ENCODE peak calls at places on chromosomes 6 and 20, in nine cellular contexts. Z, P, M, O, K, X, N, Q and C are unnamed samples.

GRCh38 chr6:157873735-157874344 is 50.8 kb downstream of the SNX9 start:
- DNase-seq in Z (peak; percentile 73), P (peak; percentile 73), M (peak; percentile 40), O (peak; percentile 25), K (peak; percentile 79), X (no peak), N (peak; percentile 63), Q (peak; percentile 48), C (peak; percentile 58)

GRCh38 chr6:55882731-55883595 is 7.6 kb upstream of the BMP5 start:
- DNase-seq in Z (no peak), P (peak; percentile 83), M (peak; percentile 46), O (no peak), K (peak; percentile 63), X (peak; percentile 59), N (peak; percentile 59), Q (peak; percentile 80), C (peak; percentile 71)

GRCh38 chr6:139708342-139709199 is 334.1 kb upstream of the CITED2 start:
- DNase-seq in Z (no peak), P (peak; percentile 82), M (peak; percentile 67), O (no peak), K (peak; percentile 52), X (peak; percentile 66), N (peak; percentile 20), Q (peak; percentile 43), C (peak; percentile 93)

GRCh38 chr20:62925420-62926228 is 681 bp downstream of the DIDO1 start:
- DNase-seq in Z (no peak), P (peak; percentile 20), M (no peak), O (no peak), K (peak; percentile 44), X (no peak), N (no peak), Q (no peak), C (no peak)

GRCh38 chr6:46410330-46410953 is 80.8 kb downstream of the RCAN2 start:
- DNase-seq in Z (no peak), P (peak; percentile 47), M (peak; percentile 11), O (no peak), K (peak; percentile 49), X (no peak), N (peak; percentile 30), Q (peak; percentile 12), C (peak; percentile 30)

GRCh38 chr6:45002390-45002789 is 325.7 kb upstream of the RUNX2 start:
- DNase-seq in Z (no peak), P (no peak), M (no peak), O (no peak), K (no peak), X (no peak), N (no peak), Q (no peak), C (no peak)

GRCh38 chr6:27669798-27670301 is 196.9 kb upstream of the ZNF184 start:
- DNase-seq in Z (no peak), P (no peak), M (no peak), O (no peak), K (peak; percentile 23), X (no peak), N (no peak), Q (no peak), C (no peak)

GRCh38 chr6:15689586-15690450 is 27.0 kb upstream of the DTNBP1 start:
- DNase-seq in Z (no peak), P (no peak), M (no peak), O (no peak), K (no peak), X (no peak), N (no peak), Q (no peak), C (no peak)

GRCh38 chr6:37531026-37531425 is 31.3 kb upstream of the CCDC167 start:
- DNase-seq in Z (no peak), P (peak; percentile 25), M (no peak), O (no peak), K (no peak), X (no peak), N (no peak), Q (no peak), C (no peak)

GRCh38 chr20:44750081-44750805 is 4.6 kb downstream of the KCNK15 start:
- DNase-seq in Z (no peak), P (no peak), M (no peak), O (no peak), K (no peak), X (no peak), N (peak; percentile 43), Q (no peak), C (no peak)

GRCh38 chr6:1390071-1390804 is 862 bp downstream of the FOXF2 start:
- DNase-seq in Z (no peak), P (no peak), M (peak; percentile 5), O (no peak), K (peak; percentile 49), X (no peak), N (no peak), Q (no peak), C (peak; percentile 36)

GRCh38 chr20:38447931-38448675 is 13.0 kb upstream of the SNHG17 start:
- DNase-seq in Z (no peak), P (no peak), M (no peak), O (no peak), K (no peak), X (no peak), N (no peak), Q (no peak), C (no peak)

GRCh38 chr20:10077886-10078285 is 43.1 kb downstream of the ANKEF1 start:
- DNase-seq in Z (no peak), P (no peak), M (no peak), O (no peak), K (no peak), X (no peak), N (no peak), Q (no peak), C (no peak)

GRCh38 chr6:41874741-41875140 is 20.4 kb downstream of the USP49 start:
- DNase-seq in Z (no peak), P (no peak), M (no peak), O (no peak), K (no peak), X (no peak), N (no peak), Q (no peak), C (no peak)

GRCh38 chr6:42049116-42049809 is 1.1 kb upstream of the TAF8 start:
- DNase-seq in Z (no peak), P (no peak), M (no peak), O (no peak), K (no peak), X (no peak), N (no peak), Q (no peak), C (no peak)

GRCh38 chr20:47706345-47706744 is 78.9 kb downstream of the SULF2 start:
- DNase-seq in Z (no peak), P (no peak), M (no peak), O (no peak), K (no peak), X (no peak), N (no peak), Q (no peak), C (no peak)

GRCh38 chr20:47705497-47705856 is 79.8 kb downstream of the SULF2 start:
- DNase-seq in Z (peak; percentile 28), P (no peak), M (no peak), O (no peak), K (no peak), X (no peak), N (no peak), Q (no peak), C (no peak)

GRCh38 chr20:47701612-47702011 is 83.7 kb downstream of the SULF2 start:
- DNase-seq in Z (no peak), P (no peak), M (no peak), O (no peak), K (no peak), X (peak; percentile 95), N (no peak), Q (no peak), C (no peak)

GRCh38 chr20:47703748-47704147 is 81.5 kb downstream of the SULF2 start:
- DNase-seq in Z (no peak), P (no peak), M (no peak), O (no peak), K (no peak), X (no peak), N (no peak), Q (no peak), C (no peak)

GRCh38 chr20:47704746-47705496 is 80.4 kb downstream of the SULF2 start:
- DNase-seq in Z (peak; percentile 39), P (no peak), M (no peak), O (no peak), K (no peak), X (no peak), N (peak; percentile 74), Q (no peak), C (no peak)
- TF ChIP-seq CTCF in Z (no peak), P (no peak), M (no peak), O (no peak), K (no peak), X (no peak), N (no peak), Q (no peak), C (no peak)

GRCh38 chr6:135182993-135183531 is 2.0 kb downstream of the MYB start:
- DNase-seq in Z (no peak), P (no peak), M (no peak), O (no peak), K (no peak), X (no peak), N (no peak), Q (no peak), C (no peak)
- TF ChIP-seq CTCF in Z (no peak), P (no peak), M (no peak), O (no peak), K (no peak), X (no peak), N (no peak), Q (no peak), C (no peak)

GRCh38 chr6:104941694-104942177 is 15.2 kb upstream of the LIN28B start:
- DNase-seq in Z (no peak), P (no peak), M (no peak), O (no peak), K (peak; percentile 6), X (no peak), N (no peak), Q (no peak), C (no peak)

GRCh38 chr6:104943781-104944180 is 13.1 kb upstream of the LIN28B start:
- DNase-seq in Z (no peak), P (peak; percentile 26), M (peak; percentile 11), O (no peak), K (peak; percentile 60), X (no peak), N (no peak), Q (no peak), C (peak; percentile 6)

GRCh38 chr6:104940238-104940880 is 16.5 kb upstream of the LIN28B start:
- DNase-seq in Z (no peak), P (no peak), M (no peak), O (no peak), K (no peak), X (no peak), N (no peak), Q (no peak), C (no peak)

GRCh38 chr6:104936766-104937535 is 20.0 kb upstream of the LIN28B start:
- DNase-seq in Z (no peak), P (no peak), M (no peak), O (no peak), K (no peak), X (no peak), N (no peak), Q (no peak), C (no peak)

GRCh38 chr6:104940881-104941693 is 15.8 kb upstream of the LIN28B start:
- DNase-seq in Z (no peak), P (peak; percentile 32), M (peak; percentile 3), O (no peak), K (peak; percentile 74), X (no peak), N (peak; percentile 45), Q (no peak), C (no peak)
- TF ChIP-seq CTCF in Z (peak; percentile 62), P (peak; percentile 67), M (peak; percentile 55), O (peak; percentile 51), K (peak; percentile 66), X (peak; percentile 60), N (peak; percentile 83), Q (no peak), C (peak; percentile 69)

GRCh38 chr6:85168146-85168545 is 281.7 kb upstream of the NT5E start:
- DNase-seq in Z (no peak), P (no peak), M (no peak), O (no peak), K (no peak), X (no peak), N (no peak), Q (no peak), C (no peak)
- TF ChIP-seq CTCF in Z (no peak), P (no peak), M (no peak), O (no peak), K (no peak), X (no peak), N (no peak), Q (no peak), C (no peak)